ENCODE peak calls at places on chromosomes 2 and 18, in six cellular contexts. U, K, S, D, N and L are unnamed samples.

GRCh38 chr2:205510345-205510744 is 172.0 kb upstream of the NRP2 start:
- DNase-seq in U (no peak), K (peak; percentile 90), S (no peak), D (no peak), N (no peak), L (no peak)

GRCh38 chr2:234240917-234241316 is 190.4 kb downstream of the SPP2 start:
- DNase-seq in U (no peak), K (no peak), S (peak; percentile 37), D (no peak), N (no peak), L (no peak)

GRCh38 chr2:3598197-3598910 is 3.4 kb downstream of the COLEC11 start:
- DNase-seq in U (no peak), K (no peak), S (no peak), D (no peak), N (peak; percentile 37), L (no peak)

GRCh38 chr2:96838345-96839287 is 5.2 kb downstream of the ANKRD23 start:
- DNase-seq in U (no peak), K (no peak), S (no peak), D (no peak), N (no peak), L (no peak)

GRCh38 chr2:83221258-83221657 is 1237.8 kb downstream of the SUCLG1 start:
- DNase-seq in U (peak; percentile 10), K (no peak), S (peak; percentile 15), D (no peak), N (no peak), L (peak; percentile 7)

GRCh38 chr2:191303349-191304005 is 58.3 kb downstream of the MYO1B start:
- DNase-seq in U (no peak), K (no peak), S (no peak), D (no peak), N (no peak), L (no peak)

GRCh38 chr18:51039138-51040112 is 9.4 kb downstream of the SMAD4 start:
- DNase-seq in U (peak; percentile 35), K (no peak), S (peak; percentile 35), D (no peak), N (no peak), L (no peak)

GRCh38 chr2:212249451-212249850 is 289.2 kb downstream of the ERBB4 start:
- DNase-seq in U (peak; percentile 31), K (no peak), S (peak; percentile 4), D (no peak), N (no peak), L (no peak)

GRCh38 chr2:98898423-98898841 is 37.6 kb downstream of the CRACDL start:
- DNase-seq in U (no peak), K (no peak), S (no peak), D (no peak), N (no peak), L (no peak)

GRCh38 chr2:196934672-196935071 is 8.2 kb upstream of the PGAP1 start:
- DNase-seq in U (no peak), K (no peak), S (no peak), D (no peak), N (no peak), L (no peak)

GRCh38 chr18:53796042-53796729 is 428.3 kb downstream of the MBD2 start:
- DNase-seq in U (peak; percentile 82), K (no peak), S (peak; percentile 84), D (no peak), N (no peak), L (peak; percentile 55)

GRCh38 chr2:239942871-239943311 is 82.3 kb downstream of the NDUFA10 start:
- DNase-seq in U (no peak), K (no peak), S (no peak), D (peak; percentile 23), N (no peak), L (no peak)

GRCh38 chr2:160432633-160433032 is 61.0 kb downstream of the RBMS1 start:
- DNase-seq in U (peak; percentile 46), K (no peak), S (peak; percentile 56), D (no peak), N (no peak), L (no peak)

GRCh38 chr2:4909486-4909885 is 782.7 kb upstream of the SOX11 start:
- DNase-seq in U (no peak), K (no peak), S (no peak), D (no peak), N (no peak), L (no peak)

GRCh38 chr18:37649930-37650329 is 84.3 kb upstream of the CELF4 start:
- DNase-seq in U (no peak), K (no peak), S (no peak), D (no peak), N (no peak), L (no peak)

GRCh38 chr2:100145893-100146753 is 3.7 kb upstream of the AFF3 start:
- DNase-seq in U (no peak), K (no peak), S (no peak), D (no peak), N (no peak), L (no peak)

GRCh38 chr2:27322301-27322765 is 564 bp downstream of the MPV17 start:
- DNase-seq in U (peak; percentile 11), K (no peak), S (no peak), D (peak; percentile 60), N (no peak), L (no peak)

GRCh38 chr2:5365871-5366461 is 326.2 kb upstream of the SOX11 start:
- DNase-seq in U (peak; percentile 3), K (peak; percentile 59), S (peak; percentile 70), D (peak; percentile 74), N (no peak), L (no peak)

DNA sequence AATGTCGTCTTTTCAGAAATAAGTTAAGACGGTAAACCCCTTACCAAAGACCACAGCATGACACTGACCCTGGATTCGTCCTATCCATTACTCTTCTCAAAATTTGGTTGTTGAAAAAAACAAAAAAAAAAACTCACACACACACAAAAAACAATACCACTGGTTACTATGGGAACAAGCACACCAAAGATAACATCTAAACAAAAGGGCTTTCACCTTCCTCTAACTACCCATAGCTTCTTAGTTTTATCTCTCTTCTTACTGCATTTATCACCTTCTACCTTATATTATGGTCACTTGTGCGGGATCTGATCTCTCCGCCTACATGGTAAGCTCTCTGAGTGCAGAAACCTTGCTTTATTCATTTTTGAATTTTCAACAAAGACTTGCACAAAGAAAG is 192.7 kb downstream of the STK39 start:
- DNase-seq in U (no peak), K (no peak), S (no peak), D (no peak), N (no peak), L (no peak)
- H3K4me3 ChIP-seq in U (no peak overlapping the region), K (no peak overlapping the region), S (no peak overlapping the region), D (no peak overlapping the region), N (no peak overlapping the region), L (no peak overlapping the region)

GRCh38 chr2:230224458-230224857 is 1.1 kb upstream of the SP140 start:
- DNase-seq in U (no peak), K (no peak), S (no peak), D (no peak), N (no peak), L (no peak)

GRCh38 chr2:230227216-230227615 is 1.7 kb downstream of the SP140 start:
- DNase-seq in U (no peak), K (no peak), S (no peak), D (no peak), N (no peak), L (no peak)

GRCh38 chr2:230226090-230226551 is 585 bp downstream of the SP140 start:
- DNase-seq in U (no peak), K (no peak), S (no peak), D (no peak), N (no peak), L (no peak)

GRCh38 chr2:230221533-230221932 is 1.7 kb upstream of the SP110 start:
- DNase-seq in U (no peak), K (no peak), S (no peak), D (no peak), N (no peak), L (no peak)

GRCh38 chr2:230225486-230225885 is at the start of gene SP140:
- DNase-seq in U (no peak), K (no peak), S (no peak), D (peak; percentile 72), N (peak; percentile 73), L (no peak)
- H3K4me3 ChIP-seq in U (no peak within 1 kb of the TSS), K (no peak within 1 kb of the TSS), S (no peak within 1 kb of the TSS), D (peak within 1 kb of the TSS; percentile 45), N (peak within 1 kb of the TSS; percentile 50), L (no peak within 1 kb of the TSS)

GRCh38 chr2:23904215-23904614 is 22.7 kb downstream of the ATAD2B start:
- DNase-seq in U (no peak), K (no peak), S (no peak), D (no peak), N (no peak), L (no peak)

GRCh38 chr2:23900133-23900926 is 26.6 kb downstream of the ATAD2B start:
- DNase-seq in U (no peak), K (no peak), S (peak; percentile 41), D (no peak), N (no peak), L (no peak)

GRCh38 chr2:23901966-23902942 is 24.7 kb downstream of the ATAD2B start:
- DNase-seq in U (no peak), K (no peak), S (no peak), D (no peak), N (no peak), L (no peak)

GRCh38 chr2:23903034-23903433 is 23.9 kb downstream of the ATAD2B start:
- DNase-seq in U (no peak), K (no peak), S (no peak), D (no peak), N (no peak), L (no peak)

DNA sequence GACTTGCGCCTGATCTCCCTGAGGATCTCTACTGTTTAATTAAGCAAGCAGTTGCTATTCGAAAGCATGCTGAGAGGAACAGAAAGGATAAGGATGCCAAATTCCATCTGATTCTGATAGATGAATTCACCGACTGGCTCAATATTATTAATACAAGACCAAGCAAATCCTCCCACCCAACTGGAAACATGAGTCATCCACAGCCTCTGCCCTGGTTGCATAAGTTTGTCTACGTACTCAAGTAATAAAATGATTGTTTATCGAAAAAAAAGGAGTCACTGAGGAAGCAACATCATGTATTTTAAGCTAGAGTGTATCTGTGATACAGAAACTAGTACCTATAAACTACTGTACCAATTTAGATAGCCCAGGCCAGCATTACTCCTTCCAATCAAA is 26.0 kb downstream of the ATAD2B start:
- DNase-seq in U (peak; percentile 77), K (no peak), S (peak; percentile 86), D (no peak), N (no peak), L (peak; percentile 53)
- H3K4me3 ChIP-seq in U (no peak overlapping the region), K (no peak overlapping the region), S (no peak overlapping the region), D (no peak overlapping the region), N (no peak overlapping the region), L (no peak overlapping the region)

DNA sequence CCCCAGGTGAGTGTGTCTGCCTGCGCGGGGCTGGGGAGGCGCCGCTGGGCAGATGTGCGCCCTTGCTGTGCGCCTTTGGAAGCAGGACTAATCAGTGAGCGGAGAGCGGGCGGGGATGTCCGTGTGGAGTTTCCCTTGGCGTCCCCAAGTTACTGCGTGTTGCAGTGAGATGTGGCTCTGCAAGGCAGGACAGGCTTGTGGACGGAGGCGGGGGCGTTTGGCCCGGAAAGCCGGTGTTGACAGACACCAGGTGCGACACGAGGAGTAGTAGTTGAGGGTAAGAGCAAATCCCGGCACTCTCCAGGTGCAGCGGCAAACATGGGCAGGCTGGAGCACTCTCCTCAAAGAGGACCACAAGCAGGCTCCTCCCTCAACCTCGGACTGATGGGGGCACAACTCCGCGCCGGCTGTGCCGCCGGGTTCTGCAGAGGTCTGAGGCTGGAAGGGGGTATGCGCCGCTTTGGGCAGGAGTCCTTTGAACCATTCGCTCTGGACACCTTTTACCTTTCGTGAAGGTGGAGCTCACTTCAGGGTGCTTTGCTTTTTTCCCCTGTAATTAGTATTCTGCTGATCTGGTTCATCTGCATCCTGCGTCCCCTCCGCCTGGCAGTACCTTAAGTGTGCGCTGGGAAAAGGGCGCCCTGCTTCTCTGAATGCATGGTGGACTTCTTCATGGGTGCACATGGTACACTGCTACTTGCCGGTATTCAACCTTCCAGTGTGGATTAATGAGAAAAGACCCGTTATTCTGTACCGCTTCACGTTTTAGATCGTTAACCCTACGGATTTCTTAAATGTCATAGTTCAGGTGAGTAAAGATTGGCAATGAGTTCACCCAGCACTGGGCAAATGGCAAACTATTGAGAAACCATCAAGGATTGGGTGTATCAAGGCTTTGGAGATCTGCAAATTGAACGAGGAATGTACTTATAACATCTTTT is 603 bp downstream of the CDH7 start:
- DNase-seq in U (no peak), K (no peak), S (no peak), D (peak; percentile 36), N (no peak), L (no peak)
- H3K4me3 ChIP-seq in U (no peak overlapping the region), K (no peak overlapping the region), S (peak overlapping the region; percentile 57), D (peak overlapping the region; percentile 34), N (no peak overlapping the region), L (no peak overlapping the region)